ENCODE peak calls at places on chromosomes 12 and 14, in six cellular contexts. V, F, D, E, P and W are unnamed samples.
A peak's percentile ranks its signal among the peaks of the same experiment; 100 is the strongest.

GRCh38 chr12:71455028-71455737 is 15.6 kb downstream of the LGR5 start:
- DNase-seq in E (no peak), V (no peak), F (peak; percentile 20), D (no peak), P (no peak), W (no peak)

GRCh38 chr12:52910248-52910883 is 5.5 kb upstream of the KRT8 start:
- DNase-seq in F (no peak), V (no peak), D (no peak), E (no peak), P (peak; percentile 42), W (no peak)

GRCh38 chr14:69712637-69713088 is 54.3 kb upstream of the SRSF5 start:
- DNase-seq in F (no peak), D (no peak), V (no peak), E (no peak), P (no peak), W (no peak)

GRCh38 chr12:130137141-130138018 is 24.9 kb upstream of the FZD10 start:
- DNase-seq in E (no peak), V (no peak), P (no peak), F (no peak), D (no peak), W (no peak)

GRCh38 chr12:64968989-64969819 is 144.8 kb downstream of the TBC1D30 start:
- DNase-seq in P (peak; percentile 5), E (no peak), D (no peak), V (peak; percentile 25), F (no peak), W (no peak)

GRCh38 chr14:92986254-92987147 is 63.6 kb downstream of the CHGA start:
- DNase-seq in V (peak; percentile 53), F (no peak), D (no peak), E (no peak), P (peak; percentile 92), W (peak; percentile 70)

GRCh38 chr14:104968541-104969401 is 9.4 kb downstream of the AHNAK2 start:
- DNase-seq in V (peak; percentile 56), E (no peak), F (no peak), D (no peak), P (no peak), W (no peak)

GRCh38 chr14:58772814-58773620 is 135.3 kb downstream of the DACT1 start:
- DNase-seq in F (peak; percentile 45), E (no peak), V (no peak), P (no peak), D (no peak), W (peak; percentile 15)

GRCh38 chr12:1692221-1692620 is 1.4 kb downstream of the ADIPOR2 start:
- DNase-seq in E (no peak), D (no peak), P (no peak), F (no peak), V (no peak), W (no peak)

GRCh38 chr14:75322746-75323145 is 44.1 kb downstream of the FOS start:
- DNase-seq in F (no peak), P (no peak), V (no peak), E (no peak), D (no peak), W (no peak)

GRCh38 chr14:104601786-104602185 is 2.8 kb downstream of the TMEM179 start:
- DNase-seq in E (no peak), V (no peak), F (no peak), P (no peak), D (no peak), W (peak; percentile 2)

GRCh38 chr14:23365353-23366162 is 586 bp upstream of the EFS start:
- DNase-seq in F (no peak), V (no peak), D (no peak), E (no peak), P (no peak), W (peak; percentile 5)

GRCh38 chr14:99889268-99889667 is 96.1 kb downstream of the EML1 start:
- DNase-seq in E (no peak), D (no peak), V (no peak), P (no peak), F (no peak), W (no peak)

GRCh38 chr14:104777808-104778249 is 17.7 kb downstream of the AKT1 start:
- DNase-seq in E (no peak), P (no peak), F (no peak), V (no peak), D (no peak), W (no peak)

GRCh38 chr12:50039151-50039835 is 14.0 kb upstream of the RACGAP1 start:
- DNase-seq in D (peak; percentile 94), E (no peak), F (peak; percentile 84), V (peak; percentile 76), P (peak; percentile 69), W (peak; percentile 78)

GRCh38 chr12:111438501-111438900 is 32.8 kb downstream of the SH2B3 start:
- DNase-seq in V (no peak), E (no peak), P (no peak), F (no peak), D (peak; percentile 50), W (peak; percentile 51)

GRCh38 chr12:2397356-2398045 is 344.7 kb downstream of the CACNA1C start:
- DNase-seq in D (no peak), F (no peak), V (no peak), P (peak; percentile 11), E (no peak), W (no peak)

GRCh38 chr12:100464529-100464928 is 9.1 kb upstream of the NR1H4 start:
- DNase-seq in V (no peak), F (no peak), D (no peak), E (no peak), P (peak; percentile 67), W (no peak)

GRCh38 chr12:116188581-116188980 is 88.9 kb downstream of the MED13L start:
- DNase-seq in D (no peak), V (no peak), F (no peak), E (no peak), P (no peak), W (no peak)

GRCh38 chr12:1297639-1298038 is 296.7 kb downstream of the FBXL14 start:
- DNase-seq in D (no peak), P (no peak), E (no peak), F (no peak), V (no peak), W (peak; percentile 13)

GRCh38 chr14:58796201-58796600 is 158.4 kb downstream of the DACT1 start:
- DNase-seq in V (no peak), E (no peak), D (no peak), P (no peak), F (no peak), W (no peak)

GRCh38 chr12:23834076-23834475 is 115.4 kb downstream of the SOX5 start:
- DNase-seq in V (no peak), E (no peak), D (no peak), F (no peak), P (no peak), W (peak; percentile 2)

GRCh38 chr12:124523071-124523470 is 44.3 kb downstream of the NCOR2 start:
- DNase-seq in F (no peak), V (no peak), P (no peak), E (no peak), D (no peak), W (no peak)

GRCh38 chr12:94258593-94258992 is 110.2 kb downstream of the PLXNC1 start:
- DNase-seq in F (no peak), E (no peak), D (no peak), P (no peak), V (no peak), W (no peak)
- TF ChIP-seq BHLHE40 in F (no peak), E (no peak), D (no peak), P (no peak), V (no peak), W (no peak)

DNA sequence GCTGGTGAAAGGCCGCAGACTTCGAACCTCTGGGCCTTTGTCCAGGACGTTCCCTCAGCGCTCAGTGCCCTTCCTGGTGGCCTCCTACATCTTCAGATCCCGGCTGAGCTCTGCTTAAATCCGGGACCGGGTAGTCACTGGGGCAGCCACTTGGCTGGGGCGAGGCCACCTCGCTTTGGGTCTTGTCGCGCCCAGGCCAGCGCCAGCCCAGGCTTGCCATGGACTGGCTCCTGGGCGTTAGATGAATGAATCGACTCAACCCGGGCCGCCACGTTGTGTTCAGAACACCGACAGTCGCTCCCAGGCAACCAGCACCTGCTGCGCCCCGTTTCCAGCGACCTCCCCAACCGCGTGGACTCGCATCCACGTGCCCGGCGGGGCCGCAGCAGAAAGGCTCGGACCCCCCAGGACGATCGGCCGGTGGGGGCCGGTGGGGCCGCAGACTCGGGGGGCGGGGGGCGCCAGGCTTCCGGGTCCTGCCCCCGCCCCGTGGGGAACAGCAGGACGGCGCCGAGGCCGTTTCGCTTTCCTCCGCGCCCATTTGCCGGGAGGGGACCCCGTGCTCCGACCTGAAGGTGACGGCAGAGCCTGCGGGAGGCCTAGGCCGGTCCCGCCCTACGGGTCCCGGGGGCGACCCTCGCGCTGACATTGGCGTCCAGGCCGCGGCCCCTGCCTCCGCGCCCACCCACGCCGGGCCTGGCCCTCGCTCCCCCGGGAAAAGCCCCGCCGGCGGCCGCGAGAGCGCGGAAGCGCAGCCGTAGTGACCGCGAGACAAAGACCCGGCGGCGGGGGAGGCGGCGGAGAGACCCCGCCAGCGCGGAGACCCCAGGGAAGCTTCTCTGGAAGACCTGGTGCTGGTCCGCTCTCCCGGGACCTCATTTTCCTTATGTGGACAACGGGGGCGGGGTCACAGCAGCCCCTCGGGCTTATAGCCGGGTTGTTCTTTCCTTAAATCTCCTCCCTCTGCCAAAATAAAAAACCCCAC is 37.3 kb upstream of the RCOR1 start:
- DNase-seq in F (no peak), E (no peak), V (no peak), P (no peak), D (no peak), W (no peak)
- TF ChIP-seq BHLHE40 in F (no peak), E (no peak), V (no peak), P (no peak), D (no peak), W (no peak)

DNA sequence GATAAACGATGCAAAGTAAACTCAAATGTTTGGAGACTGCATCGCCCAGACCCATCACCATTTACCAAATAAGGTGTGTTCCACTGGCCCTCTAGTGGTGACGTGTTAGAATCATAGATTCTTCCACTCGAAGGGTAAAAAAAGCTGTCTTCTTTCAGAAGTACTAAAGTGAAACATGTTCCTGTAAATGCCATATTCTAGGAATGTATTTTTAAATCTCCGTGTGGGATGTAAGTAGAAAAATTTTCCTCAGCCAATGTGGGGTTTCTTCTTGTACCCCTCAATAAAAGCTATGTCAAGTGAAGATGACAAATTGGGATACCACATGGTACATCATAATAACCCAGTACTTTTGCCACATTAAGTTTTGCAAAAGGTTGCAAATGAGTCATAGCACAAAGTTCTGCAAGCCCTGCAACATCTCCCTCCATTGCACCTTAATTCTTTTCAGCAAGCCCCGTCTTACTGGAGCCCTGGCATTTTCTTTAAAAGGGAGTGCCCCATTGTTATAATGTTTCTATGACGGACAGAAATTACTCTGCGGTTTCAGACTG is 100.8 kb downstream of the CCER1 start:
- DNase-seq in P (peak; percentile 12), D (peak; percentile 16), V (peak; percentile 31), F (peak; percentile 33), E (no peak), W (peak; percentile 63)
- TF ChIP-seq BHLHE40 in P (no peak), D (no peak), V (no peak), F (no peak), E (no peak), W (no peak)

DNA sequence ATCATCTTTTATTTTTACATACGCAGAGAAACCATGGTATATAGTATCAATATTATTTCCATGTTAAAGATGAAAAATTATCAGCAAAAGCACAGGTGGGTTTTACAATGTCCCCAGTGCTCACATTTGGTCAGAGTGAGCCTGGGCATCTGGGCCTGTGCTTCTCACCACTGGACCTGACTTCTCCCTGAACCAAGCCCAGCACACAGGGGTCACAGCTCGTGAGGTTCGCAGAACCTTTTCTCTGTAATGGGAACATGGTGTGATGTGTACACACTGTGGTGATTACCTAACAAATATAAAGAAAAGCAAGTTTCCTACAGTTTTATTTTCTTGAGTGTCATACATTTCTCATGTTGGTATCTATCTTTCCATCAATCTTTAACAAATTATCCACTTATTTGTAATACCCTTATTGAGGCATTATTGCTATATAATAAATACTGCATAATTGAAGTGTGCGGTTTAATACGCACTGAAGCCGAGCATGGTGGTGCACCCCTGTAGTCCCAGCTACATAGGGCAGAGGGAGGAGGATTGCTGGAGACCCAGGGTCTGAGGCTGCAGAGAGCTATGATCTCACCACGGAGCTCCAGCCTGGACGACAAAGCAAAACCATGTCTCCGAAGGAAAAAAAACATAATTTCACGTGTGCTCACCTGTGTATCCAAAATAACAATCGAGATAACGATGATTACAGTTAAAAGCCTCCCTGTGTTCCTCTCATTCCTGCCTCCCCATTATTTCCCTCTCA is 743.2 kb downstream of the TMEM121 start:
- DNase-seq in V (no peak), D (no peak), P (no peak), F (no peak), E (no peak), W (no peak)
- TF ChIP-seq BHLHE40 in V (no peak), D (no peak), P (no peak), F (no peak), E (no peak), W (no peak)